ENCODE peak calls at places on chromosomes 2 and 18, in eight cellular contexts. S is transverse colon, V is tibial artery, E is sigmoid colon, Y is neural progenitor cell, N is adrenal gland, T is heart left ventricle, U is A549. J is an unnamed sample. For H3K9me3, the result is how much of the 10 kb centered on the place peaks cover.

GRCh38 chr2:155846249-155846648 is 486.3 kb downstream of the NR4A2 start:
- DNase-seq in N (no peak), Y (no peak), U (no peak), S (no peak), V (no peak), T (no peak), E (no peak), J (no peak)

GRCh38 chr18:9000736-9001135 is 101.8 kb upstream of the NDUFV2 start:
- DNase-seq in E (peak), T (no peak), S (no peak), N (no peak), Y (no peak), V (no peak), U (no peak), J (peak)

GRCh38 chr2:10159486-10160160 is 37.1 kb downstream of the RRM2 start:
- DNase-seq in U (no peak), S (no peak), T (no peak), E (no peak), V (no peak), Y (no peak), N (no peak), J (no peak)

GRCh38 chr2:45874324-45874723 is 222.8 kb downstream of the PRKCE start:
- DNase-seq in N (peak), S (peak), Y (no peak), T (peak), E (peak), V (peak), U (no peak), J (peak)

GRCh38 chr18:11320981-11321380 is 171.6 kb upstream of the PIEZO2 start:
- DNase-seq in T (no peak), S (no peak), E (no peak), V (no peak), Y (no peak), U (no peak), N (no peak), J (peak)

GRCh38 chr2:170816499-170817246 is at the start of gene GAD1:
- DNase-seq in V (peak), N (peak), E (peak), T (peak), S (peak), U (peak), Y (peak), J (peak)

GRCh38 chr18:7000484-7001096 is 117.0 kb downstream of the LAMA1 start:
- DNase-seq in U (no peak), T (no peak), V (no peak), N (no peak), E (no peak), S (no peak), Y (peak), J (peak)

GRCh38 chr2:196399736-196400691 is 228.6 kb upstream of the STK17B start:
- DNase-seq in Y (no peak), V (no peak), U (peak), T (no peak), E (no peak), S (no peak), N (peak), J (peak)

GRCh38 chr2:175373001-175373727 is 191.7 kb upstream of the ATP5MC3 start:
- DNase-seq in T (no peak), Y (no peak), S (no peak), U (no peak), V (no peak), N (peak), E (no peak), J (peak)

GRCh38 chr18:75538727-75539126 is 111.2 kb upstream of the SMIM21 start:
- DNase-seq in E (no peak), V (no peak), S (no peak), T (no peak), Y (no peak), U (no peak), N (no peak), J (no peak)

GRCh38 chr2:117128471-117128870 is 686.0 kb upstream of the DDX18 start:
- DNase-seq in E (no peak), N (no peak), V (no peak), S (no peak), T (no peak), Y (no peak), U (no peak), J (no peak)

GRCh38 chr2:36330456-36331395 is 24.9 kb upstream of the CRIM1 start:
- DNase-seq in S (no peak), U (no peak), Y (no peak), N (no peak), V (no peak), T (no peak), E (no peak), J (no peak)

GRCh38 chr2:177400337-177400923 is 7.9 kb downstream of the AGPS start:
- DNase-seq in S (no peak), N (no peak), E (no peak), U (no peak), T (no peak), V (no peak), Y (no peak), J (no peak)
- H3K27ac ChIP-seq in S (no peak), N (no peak), E (no peak), U (peak), T (no peak), V (no peak), Y (no peak), J (no peak)

GRCh38 chr18:76610933-76611749 is 116.1 kb upstream of the ZNF516 start:
- DNase-seq in T (no peak), E (no peak), S (no peak), V (no peak), Y (no peak), N (no peak), U (no peak), J (no peak)
- H3K4me3 ChIP-seq in T (no peak), E (no peak), S (no peak), V (peak), Y (no peak), N (peak), U (no peak), J (no peak)

GRCh38 chr18:80023173-80023572 is 11.1 kb upstream of the RBFA start:
- DNase-seq in N (no peak), T (no peak), E (no peak), Y (peak), V (no peak), U (no peak), S (no peak), J (no peak)
- H3K9me3 ChIP-seq in N (under half), T (half or more), E (under half), Y (under half), V (half or more), U (under half), S (half or more), J (under half)

DNA sequence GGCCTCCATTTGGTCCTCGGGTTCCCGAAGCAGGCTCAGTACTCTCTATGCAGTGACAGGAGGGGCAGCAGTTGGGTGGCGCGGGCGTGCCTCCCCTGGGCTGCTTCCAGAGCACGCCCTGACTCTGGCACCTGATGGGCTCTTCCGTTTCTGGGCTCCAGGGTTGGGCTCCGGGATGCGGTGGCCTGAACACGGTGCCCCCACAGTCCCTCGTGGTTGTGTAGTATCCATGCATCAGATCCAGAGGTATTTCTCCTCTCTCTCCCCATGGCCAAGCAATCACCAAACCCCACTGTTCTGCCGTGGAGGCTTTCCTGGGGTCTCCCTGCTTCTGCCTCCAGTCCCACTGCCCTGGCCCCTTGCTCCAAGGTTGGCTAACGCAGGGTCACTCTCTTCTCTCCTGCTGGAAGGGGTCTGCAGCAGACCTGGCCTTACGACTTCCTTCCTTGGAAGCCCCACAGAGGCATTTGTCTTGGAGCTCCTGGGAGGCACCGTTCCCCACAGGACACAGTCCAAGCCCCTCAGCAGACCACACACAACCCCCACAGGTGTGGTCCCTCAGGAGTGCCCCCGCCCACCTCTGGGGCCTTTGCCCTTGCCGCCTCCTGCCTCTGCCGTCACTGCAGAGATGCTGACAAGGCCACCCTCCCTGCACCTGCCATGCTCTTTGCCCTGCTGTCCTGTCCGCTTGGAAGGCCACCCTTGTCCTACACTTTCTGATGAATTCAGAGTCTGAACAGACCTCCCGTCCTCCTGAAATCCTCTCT is 136.6 kb upstream of the ASB18 start:
- DNase-seq in Y (no peak), V (no peak), U (no peak), T (no peak), N (no peak), S (no peak), E (no peak), J (no peak)
- H3K27ac ChIP-seq in Y (no peak), V (no peak), U (no peak), T (no peak), N (no peak), S (no peak), E (no peak), J (no peak)

GRCh38 chr2:127680706-127681287 is 5.5 kb upstream of the LIMS2 start:
- DNase-seq in S (no peak), Y (no peak), T (no peak), V (no peak), E (peak), U (no peak), N (no peak), J (no peak)

GRCh38 chr2:127681288-127681771 is 6.0 kb upstream of the LIMS2 start:
- DNase-seq in U (no peak), V (peak), S (no peak), T (peak), N (no peak), Y (no peak), E (peak), J (no peak)

GRCh38 chr2:127678531-127678930 is 3.2 kb upstream of the LIMS2 start:
- DNase-seq in V (peak), N (no peak), E (peak), U (no peak), S (no peak), Y (no peak), T (no peak), J (no peak)

GRCh38 chr2:127678991-127679390 is 3.7 kb upstream of the LIMS2 start:
- DNase-seq in N (no peak), U (no peak), S (no peak), E (no peak), Y (no peak), V (no peak), T (no peak), J (no peak)

DNA sequence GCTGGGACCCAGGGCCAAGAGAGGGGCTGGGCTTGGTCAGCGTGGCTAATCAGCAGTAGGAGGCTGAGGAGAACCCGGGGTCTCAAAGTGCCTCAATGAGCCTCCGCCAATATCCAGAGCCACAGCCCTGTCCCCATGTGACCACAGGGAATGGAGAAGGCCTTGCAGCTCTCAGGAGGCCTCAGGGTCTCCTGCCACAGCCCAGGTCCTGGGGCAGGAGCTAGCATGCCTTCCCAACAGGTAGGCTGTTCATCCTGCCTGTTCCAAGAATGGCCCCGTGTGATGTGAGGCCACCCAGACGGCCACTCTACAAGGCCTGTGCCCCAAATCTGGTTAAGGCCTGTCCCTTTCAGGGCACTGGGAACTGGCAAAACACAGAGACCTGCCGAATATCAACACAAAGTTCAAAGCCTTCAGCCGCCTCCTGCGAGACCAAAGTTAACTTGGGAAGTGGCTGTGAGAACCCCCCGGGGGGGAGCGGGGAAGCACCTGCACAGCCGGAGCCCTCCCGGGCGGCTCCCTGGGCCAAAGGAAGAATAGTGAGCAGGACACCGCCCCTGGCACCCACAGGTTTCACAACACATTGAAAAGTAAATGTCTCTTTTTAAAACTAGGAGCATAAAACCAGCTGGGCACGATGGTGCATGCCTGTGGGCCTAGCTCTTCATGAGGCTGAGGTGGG is 4.5 kb upstream of the LIMS2 start:
- DNase-seq in Y (no peak), V (no peak), S (no peak), N (no peak), T (no peak), U (no peak), E (peak), J (no peak)
- H3K4me3 ChIP-seq in Y (no peak), V (no peak), S (no peak), N (no peak), T (peak), U (no peak), E (no peak), J (no peak)

GRCh38 chr2:83331810-83332209 is 1127.3 kb downstream of the SUCLG1 start:
- DNase-seq in Y (no peak), S (no peak), U (no peak), N (no peak), E (no peak), V (no peak), T (no peak), J (no peak)
- H3K9me3 ChIP-seq in Y (under half), S (under half), U (under half), N (under half), E (under half), V (under half), T (under half), J (under half)

DNA sequence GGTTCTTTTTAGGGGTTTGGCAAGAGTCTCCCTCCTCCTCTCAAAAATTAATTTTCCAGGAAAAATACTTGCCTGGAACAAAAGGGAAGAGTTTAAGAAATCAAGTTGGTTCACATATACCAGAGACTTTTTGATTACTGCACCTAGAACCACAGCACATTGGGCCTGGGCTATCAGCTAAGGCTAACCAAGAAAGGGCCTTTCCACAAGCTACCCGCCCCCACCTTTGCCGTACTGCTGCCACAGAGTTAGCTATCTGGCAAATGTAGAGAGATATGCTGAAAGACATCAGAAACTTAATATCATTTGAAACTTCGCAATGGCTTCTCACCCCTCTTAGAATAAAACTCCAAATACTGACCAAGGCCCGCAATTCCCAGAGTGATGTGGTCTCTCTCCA is 76.9 kb downstream of the AAK1 start:
- DNase-seq in U (no peak), T (no peak), V (no peak), S (no peak), N (no peak), E (no peak), Y (no peak), J (no peak)
- H3K27ac ChIP-seq in U (peak), T (peak), V (no peak), S (peak), N (no peak), E (no peak), Y (no peak), J (peak)

GRCh38 chr2:200306969-200307811 is 697 bp downstream of the SPATS2L start:
- DNase-seq in N (peak), U (peak), T (peak), V (peak), S (peak), E (peak), Y (peak), J (peak)

GRCh38 chr2:200310545-200310971 is 4.1 kb downstream of the SPATS2L start:
- DNase-seq in Y (no peak), S (no peak), U (no peak), E (no peak), N (no peak), V (no peak), T (no peak), J (no peak)

GRCh38 chr2:200308001-200308400 is 1.5 kb downstream of the SPATS2L start:
- DNase-seq in S (no peak), V (no peak), Y (no peak), E (no peak), N (no peak), T (no peak), U (no peak), J (no peak)

GRCh38 chr2:200309296-200309846 is 2.9 kb downstream of the SPATS2L start:
- DNase-seq in U (no peak), V (no peak), S (no peak), N (no peak), E (no peak), Y (no peak), T (no peak), J (no peak)

GRCh38 chr2:200308421-200309295 is 2.2 kb downstream of the SPATS2L start:
- DNase-seq in E (no peak), V (no peak), U (no peak), Y (peak), N (no peak), S (no peak), T (no peak), J (peak)
- H3K4me3 ChIP-seq in E (peak), V (peak), U (peak), Y (peak), N (peak), S (no peak), T (no peak), J (peak)

DNA sequence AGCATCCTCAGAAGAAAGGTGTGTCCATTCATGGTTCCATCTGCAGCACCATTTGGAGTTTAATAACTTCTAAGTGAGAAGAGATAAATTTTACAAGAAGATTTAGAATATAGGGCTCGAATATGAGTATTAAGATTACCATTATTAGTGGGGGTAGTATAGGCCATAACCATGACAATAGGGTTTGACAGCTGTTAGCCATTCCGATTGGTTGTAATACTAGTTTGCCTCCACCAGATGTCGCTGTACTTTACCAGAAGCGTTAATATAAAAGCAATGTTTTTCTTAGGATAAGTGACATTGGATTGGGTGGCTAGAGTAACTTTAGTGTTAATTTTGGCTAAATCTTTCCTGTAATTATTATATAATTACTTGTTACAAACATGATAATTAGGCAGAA is 107.5 kb upstream of the SRD5A2 start:
- DNase-seq in Y (no peak), V (no peak), S (no peak), N (no peak), T (no peak), U (no peak), E (no peak), J (no peak)
- H3K9me3 ChIP-seq in Y (under half), V (under half), S (under half), N (under half), T (under half), U (under half), E (under half), J (under half)

DNA sequence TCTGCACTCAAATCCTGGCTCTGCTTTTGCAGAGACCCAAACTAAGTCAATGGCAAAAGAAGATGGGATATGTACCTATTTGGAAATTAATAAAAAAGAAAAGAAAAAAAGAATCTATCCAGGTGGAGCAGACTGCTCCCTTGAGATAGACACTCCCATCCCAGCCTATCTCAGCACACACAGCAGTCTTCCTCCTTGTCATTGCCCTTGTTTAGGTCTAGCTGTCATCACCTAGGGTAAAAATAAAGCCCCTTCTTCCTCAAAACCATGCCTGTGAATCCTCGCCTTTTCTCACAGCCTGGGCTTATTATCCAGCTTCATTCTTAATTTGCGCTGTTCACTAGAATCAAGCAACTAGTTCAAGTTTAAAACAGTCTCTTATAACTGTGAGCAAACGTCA is 30.7 kb upstream of the ACSL3 start:
- DNase-seq in N (no peak), T (no peak), E (no peak), Y (no peak), V (no peak), U (no peak), S (no peak), J (no peak)
- H3K27ac ChIP-seq in N (no peak), T (no peak), E (no peak), Y (no peak), V (no peak), U (no peak), S (no peak), J (peak)